ENCODE peak calls at places on chromosomes 6 and 20, in four cellular contexts. C, I, A and P are unnamed samples. For H3K4me1, the result is how much of the 10 kb centered on the place peaks cover.

GRCh38 chr20:57481281-57481711 is 43.6 kb downstream of the CTCFL start:
- DNase-seq in C (no peak), I (no peak), A (no peak), P (no peak)

GRCh38 chr20:6630494-6630893 is 137.0 kb upstream of the BMP2 start:
- DNase-seq in C (no peak), I (no peak), A (no peak), P (no peak)

GRCh38 chr20:23139524-23139923 is 53.4 kb upstream of the CD93 start:
- DNase-seq in C (no peak), I (no peak), A (no peak), P (no peak)

GRCh38 chr6:108437821-108438220 is 122.9 kb upstream of the FOXO3 start:
- DNase-seq in C (no peak), I (no peak), A (no peak), P (no peak)

GRCh38 chr6:149890629-149891045 is 7.3 kb downstream of the RAET1E start:
- DNase-seq in C (no peak), I (no peak), A (no peak), P (no peak)

GRCh38 chr20:33944914-33945313 is 48.8 kb upstream of the RALY start:
- DNase-seq in C (no peak), I (peak), A (no peak), P (no peak)

GRCh38 chr6:136921521-136921935 is 573 bp upstream of the SLC35D3 start:
- DNase-seq in C (no peak), I (no peak), A (no peak), P (no peak)

GRCh38 chr20:64244281-64244805 is 11.2 kb upstream of the PCMTD2 start:
- DNase-seq in C (no peak), I (no peak), A (no peak), P (no peak)

GRCh38 chr6:100135977-100136376 is 142.0 kb upstream of the MCHR2 start:
- DNase-seq in C (no peak), I (no peak), A (no peak), P (no peak)

GRCh38 chr20:9241232-9241692 is 172.4 kb downstream of the PLCB4 start:
- DNase-seq in C (no peak), I (no peak), A (peak), P (no peak)

GRCh38 chr6:130018292-130018829 is at the start of gene L3MBTL3:
- DNase-seq in C (peak), I (peak), A (peak), P (peak)

GRCh38 chr6:134347916-134348805 is 30.2 kb upstream of the SGK1 start:
- DNase-seq in C (no peak), I (no peak), A (no peak), P (peak)

GRCh38 chr6:157726892-157727628 is 96.0 kb upstream of the SNX9 start:
- DNase-seq in C (no peak), I (no peak), A (no peak), P (no peak)
- TF ChIP-seq TCF7L2 in C (no peak), I (no peak), A (no peak), P (no peak)

GRCh38 chr20:53896647-53897046 is 173.7 kb downstream of the BCAS1 start:
- DNase-seq in C (no peak), I (no peak), A (no peak), P (no peak)

GRCh38 chr20:53896041-53896440 is 174.4 kb downstream of the BCAS1 start:
- DNase-seq in C (no peak), I (no peak), A (no peak), P (no peak)

GRCh38 chr20:53899351-53900167 is 170.8 kb downstream of the BCAS1 start:
- DNase-seq in C (no peak), I (no peak), A (no peak), P (peak)

GRCh38 chr20:53898558-53898931 is 171.8 kb downstream of the BCAS1 start:
- DNase-seq in C (no peak), I (no peak), A (no peak), P (no peak)

GRCh38 chr20:53897884-53898557 is 172.4 kb downstream of the BCAS1 start:
- DNase-seq in C (no peak), I (no peak), A (no peak), P (no peak)
- H3K4me1 ChIP-seq in C (under half), I (under half), A (under half), P (half or more)

GRCh38 chr6:26329763-26330511 is 35.1 kb upstream of the BTN3A2 start:
- DNase-seq in C (peak), I (peak), A (no peak), P (no peak)
- TF ChIP-seq TCF7L2 in C (no peak), I (no peak), A (no peak), P (no peak)

DNA sequence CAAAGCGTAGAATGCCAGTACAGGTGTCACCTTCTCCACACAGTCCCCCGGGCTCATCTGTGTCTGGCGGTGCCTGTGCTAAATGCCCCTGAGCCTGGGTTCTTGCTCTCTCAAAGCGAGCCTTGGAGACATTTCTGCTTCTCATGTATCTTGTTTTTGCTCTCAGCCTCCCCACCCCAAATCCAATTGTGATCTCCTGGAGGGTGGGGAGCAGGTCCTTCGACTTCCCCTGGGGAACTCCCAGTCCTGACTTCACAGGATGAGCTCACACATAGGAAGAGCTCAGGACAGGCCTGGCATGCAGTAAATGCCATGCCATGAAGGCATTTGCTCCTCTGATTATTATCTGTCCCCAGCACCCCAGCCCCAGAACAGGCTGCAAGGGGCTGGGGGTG is 58.1 kb downstream of the NOL4L start:
- DNase-seq in C (no peak), I (no peak), A (no peak), P (no peak)
- H3K4me1 ChIP-seq in C (under half), I (half or more), A (under half), P (under half)

GRCh38 chr6:30828027-30828962 is 56.0 kb upstream of the DDR1 start:
- DNase-seq in C (peak), I (peak), A (no peak), P (no peak)
- TF ChIP-seq TCF7L2 in C (no peak), I (no peak), A (no peak), P (no peak)